ENCODE peak calls at places on chromosomes 1 and 21, in six cellular contexts. M, V, C, K, F and X are unnamed samples.

GRCh38 chr1:113286156-113286555 is 104.2 kb upstream of the MAGI3 start:
- DNase-seq in M (no peak), V (no peak), C (no peak), K (no peak), F (no peak), X (no peak)

GRCh38 chr1:240091614-240092300 is at the start of gene FMN2:
- DNase-seq in M (no peak), V (no peak), C (no peak), K (no peak), F (no peak), X (peak; percentile 16)

GRCh38 chr1:151164732-151165280 is 896 bp downstream of the LYSMD1 start:
- DNase-seq in M (no peak), V (no peak), C (no peak), K (no peak), F (no peak), X (peak; percentile 16)

GRCh38 chr1:205374205-205375078 is 17.7 kb upstream of the KLHDC8A start:
- DNase-seq in M (no peak), V (no peak), C (peak; percentile 23), K (peak; percentile 46), F (no peak), X (no peak)

GRCh38 chr1:202579806-202580205 is 130.4 kb downstream of the SYT2 start:
- DNase-seq in M (no peak), V (no peak), C (no peak), K (peak; percentile 93), F (no peak), X (no peak)

GRCh38 chr1:56204206-56204605 is 375.2 kb downstream of the PLPP3 start:
- DNase-seq in M (no peak), V (no peak), C (no peak), K (no peak), F (no peak), X (no peak)

GRCh38 chr1:57544345-57544744 is 120.5 kb upstream of the DAB1 start:
- DNase-seq in M (no peak), V (no peak), C (no peak), K (no peak), F (no peak), X (no peak)

GRCh38 chr1:36988311-36988710 is 46.0 kb downstream of the GRIK3 start:
- DNase-seq in M (peak; percentile 19), V (no peak), C (no peak), K (no peak), F (no peak), X (no peak)

GRCh38 chr1:223180803-223181321 is 37.8 kb upstream of the TLR5 start:
- DNase-seq in M (no peak), V (no peak), C (no peak), K (no peak), F (no peak), X (no peak)

GRCh38 chr1:15100369-15101111 is 53.0 kb upstream of the TMEM51 start:
- DNase-seq in M (no peak), V (no peak), C (no peak), K (peak; percentile 8), F (peak; percentile 50), X (peak; percentile 57)

GRCh38 chr1:119587328-119587727 is 60.7 kb downstream of the ZNF697 start:
- DNase-seq in M (no peak), V (no peak), C (no peak), K (peak; percentile 39), F (no peak), X (no peak)

GRCh38 chr21:22115746-22116145 is 1117.5 kb downstream of the NCAM2 start:
- DNase-seq in M (no peak), V (no peak), C (no peak), K (no peak), F (no peak), X (no peak)

GRCh38 chr1:195981448-195982139 is 626.6 kb downstream of the KCNT2 start:
- DNase-seq in M (no peak), V (no peak), C (no peak), K (no peak), F (no peak), X (no peak)

GRCh38 chr1:243933495-243933894 is 83.5 kb upstream of the AKT3 start:
- DNase-seq in M (no peak), V (no peak), C (peak; percentile 12), K (no peak), F (no peak), X (no peak)

GRCh38 chr21:42063206-42063577 is 7.9 kb upstream of the UMODL1 start:
- DNase-seq in M (no peak), V (peak; percentile 76), C (no peak), K (no peak), F (peak; percentile 48), X (no peak)

GRCh38 chr1:81554534-81554933 is 246.2 kb upstream of the ADGRL2 start:
- DNase-seq in M (no peak), V (no peak), C (no peak), K (no peak), F (no peak), X (no peak)

GRCh38 chr1:230109871-230110667 is 43.0 kb downstream of the GALNT2 start:
- DNase-seq in M (no peak), V (peak; percentile 66), C (no peak), K (no peak), F (peak; percentile 49), X (no peak)

GRCh38 chr1:57550092-57550491 is 126.2 kb upstream of the DAB1 start:
- DNase-seq in M (no peak), V (no peak), C (no peak), K (no peak), F (no peak), X (no peak)

GRCh38 chr1:43008425-43009108 is 49.9 kb upstream of the SLC2A1 start:
- DNase-seq in M (no peak), V (no peak), C (no peak), K (no peak), F (no peak), X (no peak)

GRCh38 chr21:32353002-32353711 is 39.7 kb downstream of the URB1 start:
- DNase-seq in M (no peak), V (no peak), C (peak; percentile 72), K (no peak), F (no peak), X (no peak)

GRCh38 chr1:210233495-210234253 is 1.1 kb downstream of the SERTAD4 start:
- DNase-seq in M (peak; percentile 33), V (no peak), C (no peak), K (peak; percentile 62), F (no peak), X (no peak)

GRCh38 chr1:244100276-244100675 is 49.2 kb downstream of the ZBTB18 start:
- DNase-seq in M (no peak), V (no peak), C (no peak), K (no peak), F (no peak), X (no peak)

GRCh38 chr1:213670692-213671023 is 317.1 kb upstream of the PROX1 start:
- DNase-seq in M (no peak), V (no peak), C (no peak), K (no peak), F (no peak), X (no peak)

GRCh38 chr1:213669512-213669911 is 318.3 kb upstream of the PROX1 start:
- DNase-seq in M (no peak), V (no peak), C (no peak), K (no peak), F (no peak), X (no peak)

GRCh38 chr1:213666922-213667321 is 320.9 kb upstream of the PROX1 start:
- DNase-seq in M (no peak), V (no peak), C (no peak), K (no peak), F (no peak), X (no peak)

GRCh38 chr1:213669964-213670691 is 317.6 kb upstream of the PROX1 start:
- DNase-seq in M (no peak), V (no peak), C (no peak), K (no peak), F (peak; percentile 12), X (no peak)

GRCh38 chr1:213666113-213666512 is 321.7 kb upstream of the PROX1 start:
- DNase-seq in M (no peak), V (no peak), C (no peak), K (no peak), F (no peak), X (no peak)
- TF ChIP-seq CTCF in M (no peak), V (no peak), C (no peak), K (no peak), F (no peak), X (no peak)

GRCh38 chr1:23556661-23557470 is 2.4 kb downstream of the ID3 start:
- DNase-seq in M (no peak), V (no peak), C (no peak), K (peak; percentile 57), F (no peak), X (no peak)

GRCh38 chr1:23554481-23555224 is 4.6 kb downstream of the ID3 start:
- DNase-seq in M (peak; percentile 83), V (peak; percentile 81), C (peak; percentile 96), K (peak; percentile 68), F (peak; percentile 80), X (peak; percentile 85)

GRCh38 chr1:23553896-23554480 is 5.3 kb downstream of the ID3 start:
- DNase-seq in M (no peak), V (no peak), C (peak; percentile 91), K (no peak), F (no peak), X (no peak)

GRCh38 chr1:23555949-23556640 is 3.2 kb downstream of the ID3 start:
- DNase-seq in M (peak; percentile 37), V (no peak), C (no peak), K (peak; percentile 57), F (no peak), X (no peak)

GRCh38 chr1:23555225-23555801 is 4.0 kb downstream of the ID3 start:
- DNase-seq in M (no peak), V (no peak), C (no peak), K (no peak), F (no peak), X (no peak)
- TF ChIP-seq CTCF in M (no peak), V (no peak), C (no peak), K (peak; percentile 7), F (no peak), X (no peak)

DNA sequence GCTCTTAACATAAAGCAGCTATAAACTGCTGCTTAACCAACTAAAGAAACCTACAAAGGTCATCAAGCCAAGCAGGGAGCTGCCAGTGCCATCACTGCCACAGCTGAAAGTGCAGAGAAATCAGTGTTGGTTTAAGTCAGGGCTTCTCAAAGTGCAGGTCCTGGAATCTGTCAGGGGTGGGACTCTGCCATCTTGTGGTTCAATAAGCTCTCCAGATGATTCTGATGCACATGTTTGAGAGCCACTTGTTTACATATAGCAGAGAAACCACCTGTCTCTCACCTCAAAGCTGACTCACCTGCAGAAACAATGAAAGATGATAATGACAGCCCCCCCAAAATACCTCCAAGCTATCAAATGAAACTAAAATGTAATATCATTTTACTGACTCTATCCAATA is 49.3 kb downstream of the SH3GLB1 start:
- DNase-seq in M (no peak), V (no peak), C (no peak), K (no peak), F (no peak), X (no peak)
- TF ChIP-seq CTCF in M (peak; percentile 13), V (no peak), C (no peak), K (no peak), F (no peak), X (no peak)

DNA sequence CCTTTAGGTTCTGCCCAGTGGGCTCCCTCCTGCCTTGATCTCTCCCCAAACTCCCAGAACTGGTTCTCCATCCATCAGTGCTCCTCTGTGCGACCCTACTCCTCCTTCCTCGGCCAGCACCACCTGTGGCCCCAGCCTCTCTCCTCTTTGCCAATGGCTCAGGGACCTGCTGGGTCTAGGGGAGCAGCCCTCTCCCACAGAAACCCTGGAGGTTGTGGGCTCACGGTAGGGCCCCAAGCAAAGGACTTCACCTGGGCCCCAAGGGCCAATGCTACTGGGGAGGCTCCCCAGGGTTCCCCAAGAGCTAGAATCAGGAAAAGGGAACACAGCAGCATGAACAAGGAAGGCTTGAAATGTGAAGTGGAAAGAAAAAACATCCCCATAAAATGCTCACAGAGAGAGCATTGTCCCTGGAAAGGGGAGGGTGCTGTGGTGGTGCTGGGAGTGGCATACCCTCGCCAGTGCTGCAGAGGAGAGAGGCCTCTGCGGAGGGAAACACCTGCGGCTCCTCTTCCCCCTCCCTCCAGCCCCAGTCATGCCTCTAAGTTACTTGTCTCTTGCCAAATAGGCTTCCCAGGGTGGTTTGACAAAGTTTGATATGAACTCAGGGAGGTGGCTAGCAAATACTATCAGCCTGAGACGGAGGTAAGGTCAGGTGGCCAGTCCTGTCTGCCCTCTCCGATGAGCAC is 2.5 kb downstream of the TMEM63A start:
- DNase-seq in M (no peak), V (peak; percentile 49), C (no peak), K (no peak), F (no peak), X (no peak)
- TF ChIP-seq CTCF in M (no peak), V (no peak), C (no peak), K (no peak), F (no peak), X (no peak)